ENCODE peak calls at places on chromosomes 2 and 18, in eight cellular contexts. R is neural progenitor cell, H is H9, U is PC-3, T is K562, S is GM23338, J is IMR-90, A is HCT116. I is an unnamed sample.

GRCh38 chr2:170713280-170714155 is 1.6 kb upstream of the SP5 start:
- DNase-seq in R (peak; percentile 61), H (peak; percentile 50), U (no peak), T (no peak), S (peak; percentile 37), J (no peak), A (no peak), I (peak; percentile 31)

GRCh38 chr2:18339326-18339725 is 221.1 kb downstream of the RDH14 start:
- DNase-seq in R (no peak), H (no peak), U (no peak), T (no peak), S (no peak), J (peak; percentile 86), A (no peak), I (no peak)

GRCh38 chr18:68843467-68844089 is 45.7 kb downstream of the CCDC102B start:
- DNase-seq in R (no peak), H (no peak), U (peak; percentile 9), T (no peak), S (no peak), J (peak; percentile 18), A (no peak), I (no peak)

GRCh38 chr2:39431592-39432316 is 5.3 kb downstream of the MAP4K3 start:
- DNase-seq in R (no peak), H (no peak), U (peak; percentile 43), T (no peak), S (peak; percentile 49), J (peak; percentile 45), A (no peak), I (no peak)

GRCh38 chr2:66537001-66537400 is 102.1 kb downstream of the MEIS1 start:
- DNase-seq in R (peak; percentile 77), H (no peak), U (no peak), T (no peak), S (peak; percentile 43), J (no peak), A (no peak), I (no peak)

GRCh38 chr18:49731421-49731841 is 81.9 kb downstream of the ACAA2 start:
- DNase-seq in R (no peak), H (no peak), U (no peak), T (no peak), S (no peak), J (no peak), A (no peak), I (no peak)

GRCh38 chr2:216590780-216591179 is 42.4 kb upstream of the IGFBP2 start:
- DNase-seq in R (no peak), H (peak; percentile 50), U (no peak), T (no peak), S (peak; percentile 47), J (peak; percentile 51), A (no peak), I (no peak)

GRCh38 chr2:134217316-134217715 is 36.6 kb upstream of the MGAT5 start:
- DNase-seq in R (no peak), H (no peak), U (no peak), T (no peak), S (no peak), J (no peak), A (no peak), I (no peak)

DNA sequence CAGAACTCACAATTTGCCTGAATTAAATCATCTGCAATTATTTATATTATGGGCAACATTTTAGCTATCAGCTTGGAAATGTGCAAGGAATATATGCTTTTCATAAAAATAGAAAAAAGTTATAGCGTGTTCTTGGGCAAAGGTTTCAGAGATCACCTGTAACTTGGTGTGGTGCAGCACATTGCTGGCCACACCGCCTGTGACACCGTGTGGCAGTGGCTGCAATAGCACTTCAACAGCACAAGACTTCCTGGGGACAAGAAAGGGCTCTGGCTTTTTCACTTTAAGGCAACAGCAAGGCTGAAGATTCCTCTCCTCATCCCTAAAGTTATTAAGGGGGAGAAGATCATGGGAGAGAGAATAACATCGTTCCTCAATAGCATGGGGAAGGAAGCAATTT is 14.8 kb upstream of the SERPINB3 start:
- DNase-seq in R (peak; percentile 67), H (peak; percentile 59), U (peak; percentile 71), T (no peak), S (peak; percentile 65), J (no peak), A (peak; percentile 44), I (peak; percentile 48)
- TF ChIP-seq CTCF in R (peak; percentile 58), H (peak; percentile 69), U (peak; percentile 88), T (no peak), S (peak; percentile 61), J (no peak), A (peak; percentile 58), I (peak; percentile 40)

GRCh38 chr18:76618721-76619120 is 123.7 kb upstream of the ZNF516 start:
- DNase-seq in R (no peak), H (no peak), U (no peak), T (no peak), S (no peak), J (no peak), A (no peak), I (no peak)

GRCh38 chr18:76621184-76621583 is 126.1 kb upstream of the ZNF516 start:
- DNase-seq in R (peak; percentile 28), H (no peak), U (no peak), T (no peak), S (peak; percentile 23), J (peak; percentile 38), A (no peak), I (peak; percentile 43)

GRCh38 chr18:76620326-76620813 is 125.3 kb upstream of the ZNF516 start:
- DNase-seq in R (peak; percentile 87), H (peak; percentile 86), U (no peak), T (no peak), S (peak; percentile 86), J (peak; percentile 77), A (peak; percentile 34), I (peak; percentile 87)

GRCh38 chr18:76621782-76622495 is 126.9 kb upstream of the ZNF516 start:
- DNase-seq in R (no peak), H (no peak), U (no peak), T (no peak), S (no peak), J (peak; percentile 62), A (no peak), I (peak; percentile 50)

GRCh38 chr18:76619342-76620315 is 124.6 kb upstream of the ZNF516 start:
- DNase-seq in R (peak; percentile 78), H (peak; percentile 81), U (no peak), T (no peak), S (peak; percentile 72), J (peak; percentile 58), A (no peak), I (peak; percentile 78)
- H2AFZ ChIP-seq in R (peak overlapping the region; percentile 88), H (no peak overlapping the region), U (no peak overlapping the region), T (no peak overlapping the region), S (peak overlapping the region; percentile 83), J (peak overlapping the region; percentile 84), A (no peak overlapping the region), I (peak overlapping the region; percentile 69)

DNA sequence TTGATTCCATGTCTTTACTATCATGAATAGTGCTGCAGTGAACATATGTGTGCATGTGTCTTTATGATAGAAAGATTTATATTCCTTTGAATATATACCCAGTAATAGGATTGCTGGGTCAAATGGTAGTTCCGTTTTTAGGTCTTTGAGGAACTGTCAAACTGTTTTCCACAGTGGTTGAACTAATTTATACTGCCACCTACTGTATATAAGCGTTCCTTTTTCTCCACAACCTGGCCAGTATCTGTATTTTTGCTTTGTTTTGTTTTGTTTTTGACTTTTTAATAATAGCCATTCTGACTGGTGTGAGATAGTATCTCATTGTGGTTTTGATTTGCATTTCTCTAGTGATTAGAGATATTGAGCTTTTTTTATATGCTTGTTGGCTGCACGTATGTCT is 641.6 kb downstream of the SUCLG1 start:
- DNase-seq in R (peak; percentile 10), H (no peak), U (peak; percentile 42), T (no peak), S (peak; percentile 13), J (no peak), A (peak; percentile 3), I (no peak)
- TF ChIP-seq CTCF in R (peak; percentile 58), H (peak; percentile 66), U (peak; percentile 57), T (peak; percentile 34), S (peak; percentile 69), J (no peak), A (peak; percentile 16), I (peak; percentile 50)

GRCh38 chr2:9103663-9104277 is 100.3 kb upstream of the MBOAT2 start:
- DNase-seq in R (no peak), H (no peak), U (peak; percentile 89), T (no peak), S (peak; percentile 23), J (no peak), A (no peak), I (no peak)
- H2AFZ ChIP-seq in R (no peak overlapping the region), H (no peak overlapping the region), U (peak overlapping the region; percentile 49), T (no peak overlapping the region), S (peak overlapping the region; percentile 90), J (no peak overlapping the region), A (peak overlapping the region; percentile 87), I (no peak overlapping the region)

GRCh38 chr2:234765315-234765714 is 186.5 kb upstream of the SH3BP4 start:
- DNase-seq in R (no peak), H (no peak), U (peak; percentile 39), T (no peak), S (no peak), J (no peak), A (no peak), I (no peak)
- TF ChIP-seq CTCF in R (no peak), H (no peak), U (no peak), T (no peak), S (no peak), J (no peak), A (no peak), I (no peak)

GRCh38 chr18:63701952-63702351 is 808 bp upstream of the SERPINB11 start:
- DNase-seq in R (no peak), H (no peak), U (no peak), T (no peak), S (no peak), J (no peak), A (no peak), I (no peak)
- H2AFZ ChIP-seq in R (no peak overlapping the region), H (no peak overlapping the region), U (no peak overlapping the region), T (no peak overlapping the region), S (no peak overlapping the region), J (peak overlapping the region; percentile 73), A (no peak overlapping the region), I (no peak overlapping the region)

DNA sequence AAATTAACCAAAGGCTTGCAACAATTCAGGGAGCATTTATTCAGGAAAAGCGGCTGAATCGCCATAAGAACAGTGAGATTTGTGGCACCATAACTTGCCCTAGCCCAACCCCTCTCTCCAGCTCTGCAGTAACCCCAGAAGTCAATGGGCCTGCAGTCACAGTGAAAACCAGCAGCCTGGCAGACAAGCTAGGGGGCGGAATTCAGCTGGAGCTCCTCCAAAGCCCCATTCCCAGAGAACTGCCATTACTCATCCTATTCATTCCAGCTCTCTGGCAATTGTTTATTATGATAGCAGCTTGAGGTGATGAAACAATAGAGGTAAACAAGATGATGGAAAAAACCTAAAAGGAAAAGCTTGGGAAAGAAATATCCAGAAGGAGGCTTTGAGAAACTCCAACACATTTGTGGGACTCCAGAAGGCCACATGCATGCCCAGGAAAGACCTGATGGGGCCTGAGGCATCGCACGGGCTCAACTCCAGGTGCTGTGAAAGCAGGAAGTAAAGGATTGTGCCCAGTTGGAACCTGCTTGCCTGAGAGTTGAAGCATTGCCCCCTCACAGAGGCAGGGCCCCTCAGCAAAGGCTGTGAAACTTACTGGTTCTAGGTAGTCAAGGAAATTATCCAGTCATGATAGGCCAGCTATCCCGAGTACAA is 126.8 kb downstream of the TWIST2 start:
- DNase-seq in R (peak; percentile 30), H (peak; percentile 73), U (peak; percentile 83), T (no peak), S (peak; percentile 49), J (peak; percentile 92), A (peak; percentile 22), I (no peak)
- TF ChIP-seq CTCF in R (peak; percentile 37), H (peak; percentile 54), U (peak; percentile 63), T (no peak), S (peak; percentile 36), J (peak; percentile 51), A (no peak), I (peak; percentile 20)

I was measured in hepatocyte.